ENCODE peak calls at places on chromosome 10, in eight cellular contexts. R is suprapubic skin, B is dorsolateral prefrontal cortex, X is WERI-Rb-1, L is cardiac fibroblast, H is choroid plexus epithelial cell, A is PC-3, F is AG04450. J is an unnamed sample.
A peak's percentile ranks its signal among the peaks of the same experiment; 100 is the strongest.

GRCh38 chr10:86583983-86584382 is 62.4 kb upstream of the WAPL start:
- DNase-seq in F (no peak), B (no peak), A (peak; percentile 15), R (no peak), H (no peak), L (no peak), X (peak; percentile 39), J (no peak)

GRCh38 chr10:59808896-59809643 is 55.8 kb upstream of the MRLN start:
- DNase-seq in X (peak; percentile 87), L (peak; percentile 77), R (no peak), B (peak; percentile 75), F (no peak), A (peak; percentile 93), H (peak; percentile 82), J (peak; percentile 34)

GRCh38 chr10:101141622-101142532 is 10.8 kb downstream of the TLX1 start:
- DNase-seq in A (peak; percentile 90), F (peak; percentile 56), R (no peak), B (peak; percentile 77), X (peak; percentile 90), H (peak; percentile 85), L (peak; percentile 86), J (peak; percentile 76)

GRCh38 chr10:15300697-15301096 is 70.4 kb downstream of the FAM171A1 start:
- DNase-seq in X (no peak), R (no peak), A (no peak), F (no peak), H (no peak), L (peak; percentile 24), B (no peak), J (no peak)

GRCh38 chr10:126597206-126597605 is 73.3 kb downstream of the C10orf90 start:
- DNase-seq in A (no peak), L (peak; percentile 25), R (no peak), H (no peak), X (no peak), B (no peak), F (no peak), J (peak; percentile 30)

GRCh38 chr10:96334888-96335526 is 23.8 kb downstream of the OPALIN start:
- DNase-seq in A (peak; percentile 55), F (peak; percentile 10), L (peak; percentile 57), R (no peak), H (peak; percentile 71), B (no peak), X (peak; percentile 24), J (peak; percentile 49)

GRCh38 chr10:53839437-53840039 is 961.5 kb downstream of the PCDH15 start:
- DNase-seq in B (no peak), F (no peak), R (no peak), L (peak; percentile 39), X (no peak), H (peak; percentile 45), A (peak; percentile 78), J (peak; percentile 6)

GRCh38 chr10:9254353-9254752 is 1199.9 kb downstream of the GATA3 start:
- DNase-seq in R (no peak), H (peak; percentile 2), X (no peak), A (no peak), L (peak; percentile 17), B (no peak), F (peak; percentile 15), J (peak; percentile 72)

GRCh38 chr10:110379831-110380230 is 75.1 kb upstream of the SMNDC1 start:
- DNase-seq in R (no peak), A (no peak), X (no peak), H (no peak), L (no peak), B (no peak), F (no peak), J (no peak)

GRCh38 chr10:96618648-96619047 is 31.8 kb upstream of the TM9SF3 start:
- DNase-seq in R (no peak), F (no peak), X (peak; percentile 59), L (peak; percentile 29), H (peak; percentile 54), A (no peak), B (peak; percentile 55), J (peak; percentile 51)

GRCh38 chr10:43942096-43942885 is 293.6 kb upstream of the ZNF32 start:
- DNase-seq in X (no peak), H (no peak), R (peak; percentile 40), F (no peak), B (no peak), L (no peak), A (no peak), J (peak; percentile 34)

GRCh38 chr10:88833722-88834121 is 17.9 kb downstream of the ANKRD22 start:
- DNase-seq in X (no peak), B (no peak), R (no peak), F (no peak), L (no peak), A (no peak), H (no peak), J (no peak)

GRCh38 chr10:90890347-90890746 is 18.6 kb downstream of the RPP30 start:
- DNase-seq in R (no peak), L (no peak), A (peak; percentile 48), H (peak; percentile 42), B (no peak), F (no peak), X (no peak), J (peak; percentile 21)

GRCh38 chr10:75071756-75072155 is 39.7 kb upstream of the SAMD8 start:
- DNase-seq in R (no peak), L (no peak), H (no peak), B (no peak), F (no peak), A (no peak), X (no peak), J (no peak)

GRCh38 chr10:124709862-124710261 is 34.3 kb downstream of the FAM53B start:
- DNase-seq in H (no peak), X (no peak), A (no peak), L (no peak), F (no peak), R (peak; percentile 80), B (no peak), J (no peak)

GRCh38 chr10:110192552-110192951 is 14.9 kb upstream of the MXI1 start:
- DNase-seq in A (no peak), R (no peak), L (peak; percentile 11), X (no peak), B (no peak), H (no peak), F (no peak), J (no peak)

DNA sequence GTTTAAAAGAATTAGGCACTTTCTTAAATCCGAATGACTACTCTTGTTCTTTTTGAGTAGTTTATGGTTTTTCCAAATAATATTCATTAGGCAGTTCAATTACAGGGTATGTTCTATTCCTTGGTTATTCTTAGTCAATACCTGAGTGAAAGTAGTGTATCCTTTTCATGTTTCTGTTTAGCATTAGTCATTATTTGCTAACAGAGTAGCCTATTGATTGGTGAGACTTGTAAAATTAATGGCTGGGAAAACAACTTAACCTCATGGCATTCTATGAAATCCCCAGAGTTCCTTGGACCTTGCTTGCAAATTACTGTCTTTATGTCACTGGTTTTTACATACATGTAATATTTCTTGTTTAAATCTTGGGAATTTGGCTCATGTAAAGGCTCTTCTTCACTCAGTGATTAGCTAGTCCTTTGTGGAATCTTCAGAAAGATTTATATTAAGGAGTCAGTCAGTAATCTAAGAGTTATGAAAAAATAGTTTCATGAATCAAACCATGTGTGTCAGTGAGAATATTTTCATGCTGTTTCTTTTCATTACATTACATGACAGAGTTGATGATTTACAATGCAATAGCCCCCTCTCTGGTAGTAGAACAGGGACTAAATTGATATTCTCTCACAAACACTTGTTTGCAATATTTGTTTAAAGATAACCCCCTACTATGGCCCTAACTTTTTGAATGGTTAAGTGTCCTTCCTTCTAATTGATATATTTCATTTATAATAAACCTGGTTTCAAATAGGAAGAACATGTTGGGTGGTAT is 81.5 kb upstream of the LRRTM3 start:
- DNase-seq in A (peak; percentile 96), X (no peak), L (peak; percentile 38), H (peak; percentile 26), R (no peak), F (no peak), B (no peak), J (no peak)
- TF ChIP-seq CTCF in A (peak; percentile 68), X (no peak), L (peak; percentile 7), H (no peak), R (no peak), F (peak; percentile 44), B (no peak), J (no peak)

GRCh38 chr10:30284860-30285594 is 64.1 kb downstream of the MTPAP start:
- DNase-seq in X (no peak), A (peak; percentile 35), R (no peak), B (no peak), F (no peak), H (peak; percentile 21), L (peak; percentile 19), J (peak; percentile 6)
- H3K4me3 ChIP-seq in X (no peak overlapping the region), A (no peak overlapping the region), R (no peak overlapping the region), B (no peak overlapping the region), F (no peak overlapping the region), H (no peak overlapping the region), L (no peak overlapping the region), J (no peak overlapping the region)

GRCh38 chr10:127905623-127906261 is 1.2 kb upstream of the PTPRE start:
- DNase-seq in R (no peak), X (no peak), H (no peak), A (no peak), L (no peak), F (no peak), B (no peak), J (no peak)

GRCh38 chr10:127908958-127909267 is 2.0 kb downstream of the PTPRE start:
- DNase-seq in L (no peak), X (no peak), R (no peak), A (no peak), B (no peak), H (no peak), F (no peak), J (no peak)

GRCh38 chr10:127906548-127907377 is at the start of gene PTPRE:
- DNase-seq in X (peak; percentile 69), B (peak; percentile 67), A (peak; percentile 72), R (no peak), F (no peak), L (peak; percentile 62), H (peak; percentile 72), J (peak; percentile 53)

GRCh38 chr10:127908106-127908957 is 1.4 kb downstream of the PTPRE start:
- DNase-seq in B (no peak), F (no peak), R (no peak), X (no peak), A (peak; percentile 82), L (peak; percentile 83), H (peak; percentile 75), J (peak; percentile 66)

DNA sequence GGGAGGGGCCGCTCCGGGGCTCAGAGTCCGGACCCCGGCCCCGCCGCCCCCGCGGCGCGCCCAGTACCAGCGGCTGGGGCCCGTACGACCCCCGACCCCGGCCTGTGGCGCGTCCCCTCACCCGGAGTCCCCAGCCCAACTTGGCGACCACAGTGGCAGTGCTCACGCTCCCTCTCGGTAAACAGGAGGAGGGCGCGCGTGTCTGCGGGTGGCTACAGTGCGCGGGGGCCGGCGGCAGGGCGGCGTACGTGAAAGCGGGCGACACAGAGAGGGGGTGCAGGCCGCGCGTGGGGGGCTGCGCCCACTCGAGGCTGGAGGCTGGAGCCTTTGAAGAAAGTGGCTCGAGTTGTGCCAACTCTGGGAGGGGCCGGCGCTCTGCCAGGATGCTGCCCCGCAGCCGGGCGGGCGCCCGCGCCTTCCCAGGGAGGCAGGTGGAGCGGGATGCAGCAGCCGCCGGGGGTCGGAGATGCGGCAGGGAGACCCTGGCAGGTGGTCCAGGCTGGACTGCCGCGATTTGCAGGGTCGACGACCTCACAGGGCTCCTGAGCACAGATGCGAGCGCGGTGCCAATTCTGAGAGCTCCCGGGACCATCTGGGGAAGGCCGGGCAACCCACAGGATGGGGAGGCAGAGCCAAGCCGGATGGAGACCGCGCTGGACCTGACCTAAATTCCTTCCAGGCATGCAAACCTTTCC is 655 bp downstream of the PTPRE start:
- DNase-seq in B (no peak), F (no peak), X (no peak), L (peak; percentile 64), R (no peak), A (peak; percentile 35), H (peak; percentile 71), J (peak; percentile 82)
- TF ChIP-seq CTCF in B (no peak), F (no peak), X (no peak), L (no peak), R (no peak), A (no peak), H (no peak), J (no peak)

GRCh38 chr10:48336978-48337599 is 30.6 kb downstream of the MAPK8 start:
- DNase-seq in H (no peak), X (no peak), F (no peak), A (no peak), R (no peak), L (no peak), B (no peak), J (no peak)
- H3K4me3 ChIP-seq in H (no peak overlapping the region), X (no peak overlapping the region), F (no peak overlapping the region), A (no peak overlapping the region), R (no peak overlapping the region), L (no peak overlapping the region), B (no peak overlapping the region), J (no peak overlapping the region)